ENCODE peak calls at places on chromosomes 3 and 15, in four cellular contexts. P is heart right ventricle, Q is fibroblast of lung, V is tibial artery. X is an unnamed sample.

GRCh38 chr15:31200735-31201151 is 99.2 kb upstream of the TRPM1 start:
- DNase-seq in P (peak; percentile 75), Q (peak; percentile 62), V (peak; percentile 76), X (peak; percentile 85)

GRCh38 chr3:134197681-134198261 is 52.9 kb downstream of the RYK start:
- DNase-seq in P (no peak), Q (peak; percentile 81), V (no peak), X (peak; percentile 11)

GRCh38 chr15:63601026-63601726 is 4.0 kb downstream of the FBXL22 start:
- DNase-seq in P (peak; percentile 37), Q (no peak), V (no peak), X (peak; percentile 44)

GRCh38 chr15:32774022-32774421 is 56.2 kb downstream of the GREM1 start:
- DNase-seq in P (no peak), Q (peak; percentile 62), V (no peak), X (no peak)

GRCh38 chr3:130414457-130414856 is 69.0 kb downstream of the COL6A5 start:
- DNase-seq in P (no peak), Q (no peak), V (no peak), X (no peak)

GRCh38 chr15:60551781-60552161 is 72.8 kb upstream of the ICE2 start:
- DNase-seq in P (no peak), Q (no peak), V (no peak), X (no peak)

GRCh38 chr15:100717596-100717995 is 115.2 kb downstream of the ASB7 start:
- DNase-seq in P (no peak), Q (no peak), V (no peak), X (no peak)

GRCh38 chr3:160810360-160810759 is 54.3 kb downstream of the PPM1L start:
- DNase-seq in P (no peak), Q (peak; percentile 5), V (peak; percentile 74), X (no peak)

GRCh38 chr3:19446687-19447086 is 298.4 kb downstream of the KCNH8 start:
- DNase-seq in P (no peak), Q (no peak), V (no peak), X (no peak)

GRCh38 chr3:136634821-136635220 is 117.4 kb downstream of the STAG1 start:
- DNase-seq in P (no peak), Q (no peak), V (no peak), X (no peak)

GRCh38 chr15:25862087-25862468 is 1.0 kb downstream of the ATP10A start:
- DNase-seq in P (no peak), Q (peak; percentile 5), V (peak; percentile 70), X (no peak)

GRCh38 chr3:183586477-183586876 is 31.0 kb upstream of the KLHL6 start:
- DNase-seq in P (no peak), Q (no peak), V (no peak), X (no peak)

GRCh38 chr3:52053307-52054304 is 2.8 kb downstream of the DUSP7 start:
- DNase-seq in P (no peak), Q (no peak), V (peak; percentile 78), X (no peak)
- TF ChIP-seq CTCF in P (peak; percentile 48), Q (peak; percentile 18), V (peak; percentile 27), X (peak; percentile 34)

GRCh38 chr3:52670621-52671521 is 14.8 kb downstream of the PBRM1 start:
- DNase-seq in P (no peak), Q (peak; percentile 100), V (no peak), X (no peak)

GRCh38 chr3:52671676-52672075 is 14.0 kb downstream of the PBRM1 start:
- DNase-seq in P (no peak), Q (no peak), V (no peak), X (no peak)
- H3K4me3 ChIP-seq in P (no peak overlapping the region), Q (no peak overlapping the region), V (no peak overlapping the region), X (no peak overlapping the region)

DNA sequence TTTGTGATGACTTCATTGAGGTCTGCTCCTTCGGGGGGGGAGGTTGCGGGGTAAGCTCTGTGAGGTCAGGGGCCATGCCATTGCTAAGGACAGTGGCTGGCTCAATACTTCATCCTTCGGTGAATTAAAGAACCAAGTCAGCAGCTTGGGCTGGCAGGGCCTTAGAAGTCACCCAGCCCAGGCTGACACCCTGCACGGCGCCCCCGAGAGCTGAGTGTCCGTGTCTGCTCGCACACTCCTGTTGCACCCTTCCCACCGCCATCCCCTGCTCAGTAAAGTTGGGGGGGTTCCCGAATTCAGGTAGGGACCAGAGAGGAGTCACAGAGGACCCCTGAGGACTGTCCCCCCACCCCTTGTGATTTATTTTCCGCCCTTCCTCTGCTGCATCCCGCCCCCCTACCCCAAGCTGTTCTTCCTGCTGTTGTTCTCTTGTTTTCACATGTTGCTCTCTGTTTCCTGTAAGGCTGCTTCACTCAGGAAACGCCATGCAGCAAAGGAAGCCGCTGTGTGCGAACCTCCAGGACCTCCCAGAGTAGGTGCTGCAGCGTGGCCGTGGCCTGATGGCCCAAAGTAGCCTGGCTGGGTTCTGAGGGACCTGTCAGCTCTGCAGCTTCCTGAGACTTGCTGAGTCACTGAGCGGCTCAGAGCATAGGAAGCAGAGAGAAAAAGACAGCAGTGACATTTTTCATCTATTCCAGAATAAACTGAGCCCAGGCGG is 14.4 kb downstream of the EFCC1 start:
- DNase-seq in P (peak; percentile 59), Q (no peak), V (no peak), X (no peak)
- H3K4me1 ChIP-seq in P (peaks cover 59% of the 10 kb centered on the region), Q (no peaks in the 10 kb centered on the region), V (no peaks in the 10 kb centered on the region), X (peaks cover 5% of the 10 kb centered on the region)

DNA sequence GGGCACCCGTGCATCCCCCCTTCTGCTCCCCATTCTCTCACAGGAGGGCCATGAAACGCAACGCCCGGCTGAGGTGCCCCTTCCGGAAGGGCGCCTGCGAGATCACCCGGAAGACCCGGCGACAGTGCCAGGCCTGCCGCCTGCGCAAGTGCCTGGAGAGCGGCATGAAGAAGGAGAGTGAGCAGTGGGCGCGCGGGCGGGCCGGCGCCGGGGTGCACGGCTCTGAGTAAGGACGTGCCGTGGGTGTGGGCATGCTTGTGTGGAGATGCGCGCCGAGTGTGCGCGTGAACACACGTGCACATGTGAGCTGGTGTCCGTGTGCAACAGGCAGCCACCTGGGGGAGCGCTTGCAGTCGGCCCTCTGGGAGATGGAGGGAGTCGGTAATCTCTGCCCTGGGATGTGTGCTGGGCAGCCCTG is 28.1 kb downstream of the NR1I2 start:
- DNase-seq in P (peak; percentile 31), Q (peak; percentile 32), V (no peak), X (no peak)
- TF ChIP-seq CTCF in P (peak; percentile 37), Q (peak; percentile 21), V (no peak), X (no peak)

GRCh38 chr3:11226042-11226370 is 46.2 kb upstream of the ATG7 start:
- DNase-seq in P (no peak), Q (no peak), V (no peak), X (no peak)
- H3K4me3 ChIP-seq in P (no peak overlapping the region), Q (no peak overlapping the region), V (no peak overlapping the region), X (no peak overlapping the region)

DNA sequence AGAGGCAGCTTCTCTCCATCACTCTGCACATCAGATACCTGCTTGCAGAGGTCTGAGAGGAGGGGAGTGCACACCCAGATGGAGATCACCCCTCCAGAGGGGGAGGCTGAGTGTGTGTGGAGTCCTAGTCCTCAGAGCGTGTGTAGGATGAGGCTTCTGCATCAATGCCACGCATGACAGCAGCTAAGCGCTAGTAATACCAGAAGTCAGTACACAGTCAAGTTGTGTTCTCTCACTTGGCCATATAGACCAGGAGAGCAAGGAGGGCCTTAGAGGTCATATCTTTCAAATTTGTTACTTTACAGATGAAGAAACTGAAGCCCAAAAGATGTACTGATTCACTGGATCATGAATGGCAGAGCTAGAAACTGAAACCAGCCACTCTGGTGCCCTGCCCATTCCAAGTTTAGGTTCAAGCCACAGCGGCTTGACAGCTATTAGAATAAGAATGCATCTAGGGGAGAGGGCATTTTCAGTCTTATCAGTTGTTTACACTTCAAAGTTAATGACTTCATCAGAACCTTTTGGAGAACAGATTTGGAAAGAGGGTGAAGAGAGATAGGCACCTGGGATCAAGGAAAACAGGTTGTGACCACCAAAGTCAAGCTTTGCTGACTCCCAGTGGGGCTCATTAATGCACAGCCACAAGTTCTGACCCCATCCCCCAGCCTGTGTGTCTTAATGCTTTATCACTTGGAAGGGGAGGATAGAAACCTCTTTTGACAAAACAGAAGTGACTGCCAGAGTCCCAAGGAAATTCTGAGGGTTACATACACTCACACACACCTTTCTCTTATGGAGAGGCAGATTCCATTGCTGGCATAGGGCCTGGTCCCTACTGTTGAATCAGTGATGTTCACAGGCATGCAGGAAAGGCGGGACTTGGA is 310.3 kb downstream of the CHST2 start:
- DNase-seq in P (no peak), Q (peak; percentile 43), V (no peak), X (no peak)
- H3K4me1 ChIP-seq in P (no peaks in the 10 kb centered on the region), Q (no peaks in the 10 kb centered on the region), V (no peaks in the 10 kb centered on the region), X (no peaks in the 10 kb centered on the region)

GRCh38 chr15:79102595-79102994 is 12.0 kb upstream of the RASGRF1 start:
- DNase-seq in P (no peak), Q (no peak), V (peak; percentile 48), X (no peak)
- TF ChIP-seq CTCF in P (no peak), Q (no peak), V (no peak), X (no peak)

GRCh38 chr15:71748327-71748726 is 62.0 kb upstream of the NR2E3 start:
- DNase-seq in P (no peak), Q (peak; percentile 54), V (no peak), X (no peak)
- H3K4me3 ChIP-seq in P (no peak overlapping the region), Q (no peak overlapping the region), V (no peak overlapping the region), X (no peak overlapping the region)

GRCh38 chr15:85027033-85027380 is 45.4 kb downstream of the PDE8A start:
- DNase-seq in P (no peak), Q (no peak), V (no peak), X (no peak)
- H3K4me1 ChIP-seq in P (peaks cover 89% of the 10 kb centered on the region), Q (no peaks in the 10 kb centered on the region), V (peaks cover 79% of the 10 kb centered on the region), X (peaks cover 27% of the 10 kb centered on the region)

DNA sequence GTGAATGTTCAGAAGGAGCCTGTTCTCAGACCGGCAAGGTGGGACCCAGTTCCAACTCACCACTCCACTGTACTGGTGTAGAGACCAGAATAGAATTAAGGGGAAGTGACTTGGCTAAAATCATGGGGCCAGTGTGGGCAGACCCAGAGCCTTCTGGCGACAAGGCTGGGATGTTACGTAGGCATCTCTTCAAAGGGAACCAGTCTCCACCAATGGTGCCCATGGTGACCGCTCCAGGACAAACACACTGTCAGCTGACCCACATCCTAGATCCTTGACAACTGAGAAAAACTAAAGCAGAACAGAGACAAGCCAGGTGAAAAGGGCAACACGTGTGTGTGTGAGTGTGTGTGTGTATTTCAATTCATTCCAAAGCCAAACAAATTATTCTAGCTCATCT is 321.7 kb upstream of the FRG2C start:
- DNase-seq in P (no peak), Q (no peak), V (no peak), X (no peak)
- TF ChIP-seq CTCF in P (no peak), Q (no peak), V (no peak), X (no peak)

X was measured in BE2C.